ENCODE peak calls at places on chromosomes 4 and X, in seven cellular contexts. F, I, U, C, B, E and A are unnamed samples.

GRCh38 chr4:147492761-147493160 is 11.9 kb downstream of the EDNRA start:
- DNase-seq in F (no peak), I (no peak), U (no peak), C (no peak), B (no peak), E (peak; percentile 36), A (no peak)

GRCh38 chrX:107678957-107679740 is 50.8 kb downstream of the PRPS1 start:
- DNase-seq in F (peak; percentile 82), I (peak; percentile 54), U (no peak), C (peak; percentile 2), B (peak; percentile 80), E (no peak), A (peak; percentile 94)

GRCh38 chrX:72046447-72046846 is 85.3 kb downstream of the RTL5 start:
- DNase-seq in F (no peak), I (no peak), U (no peak), C (no peak), B (no peak), E (peak; percentile 71), A (no peak)

GRCh38 chr4:3615386-3616286 is 83.4 kb upstream of the LRPAP1 start:
- DNase-seq in F (no peak), I (no peak), U (no peak), C (no peak), B (no peak), E (no peak), A (peak; percentile 75)

GRCh38 chr4:140719022-140719421 is 37.2 kb downstream of the TBC1D9 start:
- DNase-seq in F (no peak), I (no peak), U (no peak), C (no peak), B (no peak), E (peak; percentile 62), A (no peak)

GRCh38 chrX:104469771-104470170 is 96.2 kb upstream of the IL1RAPL2 start:
- DNase-seq in F (no peak), I (no peak), U (no peak), C (no peak), B (no peak), E (no peak), A (no peak)

GRCh38 chr4:24595662-24596061 is 11.3 kb upstream of the DHX15 start:
- DNase-seq in F (no peak), I (no peak), U (no peak), C (no peak), B (no peak), E (no peak), A (no peak)

GRCh38 chr4:76729460-76729859 is 168.5 kb downstream of the SOWAHB start:
- DNase-seq in F (no peak), I (no peak), U (no peak), C (no peak), B (no peak), E (no peak), A (no peak)

GRCh38 chr4:139286186-139286698 is 6.2 kb upstream of the MGARP start:
- DNase-seq in F (no peak), I (no peak), U (no peak), C (no peak), B (no peak), E (no peak), A (no peak)